ENCODE peak calls at places on chromosomes 12 and 14, in four cellular contexts. T is A549, M is K562, I is HepG2. Y is an unnamed sample.

GRCh38 chr12:85661461-85662208 is 174.6 kb downstream of the RASSF9 start:
- DNase-seq in T (no peak), M (no peak), I (no peak), Y (no peak)

GRCh38 chr12:99960312-99960711 is 24.4 kb downstream of the ANKS1B start:
- DNase-seq in T (no peak), M (no peak), I (no peak), Y (no peak)

GRCh38 chr14:83171761-83172160 is 1638.1 kb upstream of the SEL1L start:
- DNase-seq in T (no peak), M (no peak), I (no peak), Y (no peak)

GRCh38 chr14:67722293-67722692 is 20.6 kb downstream of the RDH12 start:
- DNase-seq in T (no peak), M (no peak), I (no peak), Y (no peak)

GRCh38 chr12:23043647-23044046 is 418.7 kb downstream of the ETNK1 start:
- DNase-seq in T (no peak), M (no peak), I (no peak), Y (no peak)

GRCh38 chr14:101665478-101666078 is 95.9 kb upstream of the PPP2R5C start:
- DNase-seq in T (peak; percentile 80), M (no peak), I (peak; percentile 32), Y (no peak)

GRCh38 chr14:36820111-36820709 is 158.6 kb downstream of the PAX9 start:
- DNase-seq in T (peak; percentile 3), M (no peak), I (no peak), Y (no peak)

GRCh38 chr12:123070267-123071081 is 80.4 kb downstream of the PITPNM2 start:
- DNase-seq in T (no peak), M (no peak), I (no peak), Y (no peak)

GRCh38 chr14:34059037-34059924 is 108.4 kb upstream of the EGLN3 start:
- DNase-seq in T (peak; percentile 66), M (peak; percentile 72), I (no peak), Y (no peak)

GRCh38 chr12:75724913-75725312 is 213.5 kb upstream of the KRR1 start:
- DNase-seq in T (peak; percentile 80), M (peak; percentile 50), I (peak; percentile 83), Y (no peak)

GRCh38 chr12:75933136-75933535 is 98.4 kb downstream of the PHLDA1 start:
- DNase-seq in T (peak; percentile 89), M (no peak), I (no peak), Y (no peak)

GRCh38 chr14:76780875-76781647 is 19.8 kb downstream of the VASH1 start:
- DNase-seq in T (no peak), M (no peak), I (no peak), Y (no peak)

GRCh38 chr14:88245321-88245720 is 77.7 kb downstream of the KCNK10 start:
- DNase-seq in T (no peak), M (no peak), I (no peak), Y (no peak)

GRCh38 chr12:52139579-52140062 is 52.2 kb downstream of the KRT80 start:
- DNase-seq in T (peak; percentile 68), M (peak; percentile 43), I (no peak), Y (no peak)

DNA sequence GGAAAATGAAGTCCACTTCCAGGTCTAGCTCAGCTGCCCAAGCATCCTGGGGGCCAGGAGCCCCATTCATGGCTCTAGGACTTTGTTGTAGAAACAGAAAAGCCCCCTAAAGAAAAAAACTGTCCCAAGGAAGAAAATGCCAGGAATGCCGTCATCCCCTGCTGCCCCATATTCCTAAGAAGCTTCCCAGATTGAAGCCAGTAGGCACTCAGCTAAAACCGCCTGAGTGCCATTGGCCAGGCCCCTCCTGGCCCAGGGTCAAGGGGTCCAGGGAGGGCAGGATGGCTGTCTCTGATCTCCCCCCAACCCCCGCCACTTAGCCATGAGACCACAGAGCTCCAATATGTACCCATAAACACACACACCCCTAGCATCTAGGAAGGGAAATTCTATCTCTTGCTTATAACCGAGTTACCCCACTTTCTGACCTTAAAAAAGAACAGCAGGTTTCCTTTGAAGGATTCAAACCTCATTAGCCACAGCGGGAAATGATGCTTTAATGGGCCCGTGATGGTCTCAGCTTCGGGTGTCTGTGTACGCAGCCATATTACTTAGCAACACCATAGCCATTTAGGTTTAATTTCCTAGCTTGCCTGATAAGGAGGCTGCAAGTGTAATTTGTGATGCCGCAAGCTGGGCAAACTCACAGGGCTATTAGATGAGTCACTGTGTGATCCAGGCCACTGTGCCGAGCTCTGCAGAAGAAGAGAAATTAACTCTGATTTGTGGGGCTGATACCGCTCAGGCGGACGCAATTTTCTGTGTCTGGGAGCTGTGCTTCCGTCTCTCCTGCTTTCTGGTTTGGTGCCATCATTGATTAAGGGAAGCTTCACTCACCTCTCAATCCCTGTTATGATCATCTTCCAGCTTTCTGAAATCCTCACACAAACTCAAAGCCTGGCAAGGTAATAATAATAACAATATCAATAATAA is 84.2 kb downstream of the GCH1 start:
- DNase-seq in T (no peak), M (peak; percentile 35), I (peak; percentile 18), Y (no peak)
- TF ChIP-seq BHLHE40 in T (no peak), M (no peak), I (no peak), Y (no peak)

DNA sequence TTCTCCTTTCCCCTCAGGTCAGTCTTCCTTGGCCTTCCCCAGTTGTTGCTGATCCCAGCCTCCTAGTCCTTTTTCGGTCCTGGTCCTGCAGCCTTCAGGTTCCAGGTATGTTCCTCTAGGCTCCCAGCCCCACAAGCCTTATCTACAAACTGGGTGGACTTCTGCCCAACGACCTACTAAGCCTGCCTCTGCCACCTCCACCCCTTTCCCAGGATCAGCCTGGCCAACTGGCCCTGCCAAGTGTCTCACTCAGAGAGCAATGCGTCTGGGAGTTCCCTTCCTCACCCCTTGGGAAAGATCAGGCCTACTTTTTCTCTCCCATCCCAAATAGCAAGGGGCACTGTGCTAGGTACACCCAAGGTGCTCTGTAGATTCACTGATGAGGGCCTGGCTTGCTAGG is at the start of gene SERPINA12:
- DNase-seq in T (no peak), M (no peak), I (no peak), Y (no peak)
- TF ChIP-seq MAX in T (no peak), M (no peak), I (no peak), Y (no peak)

GRCh38 chr14:60651051-60651935 is 2.0 kb upstream of the SIX1 start:
- DNase-seq in T (no peak), M (no peak), I (no peak), Y (no peak)
- TF ChIP-seq BHLHE40 in T (no peak), M (no peak), I (no peak), Y (no peak)

DNA sequence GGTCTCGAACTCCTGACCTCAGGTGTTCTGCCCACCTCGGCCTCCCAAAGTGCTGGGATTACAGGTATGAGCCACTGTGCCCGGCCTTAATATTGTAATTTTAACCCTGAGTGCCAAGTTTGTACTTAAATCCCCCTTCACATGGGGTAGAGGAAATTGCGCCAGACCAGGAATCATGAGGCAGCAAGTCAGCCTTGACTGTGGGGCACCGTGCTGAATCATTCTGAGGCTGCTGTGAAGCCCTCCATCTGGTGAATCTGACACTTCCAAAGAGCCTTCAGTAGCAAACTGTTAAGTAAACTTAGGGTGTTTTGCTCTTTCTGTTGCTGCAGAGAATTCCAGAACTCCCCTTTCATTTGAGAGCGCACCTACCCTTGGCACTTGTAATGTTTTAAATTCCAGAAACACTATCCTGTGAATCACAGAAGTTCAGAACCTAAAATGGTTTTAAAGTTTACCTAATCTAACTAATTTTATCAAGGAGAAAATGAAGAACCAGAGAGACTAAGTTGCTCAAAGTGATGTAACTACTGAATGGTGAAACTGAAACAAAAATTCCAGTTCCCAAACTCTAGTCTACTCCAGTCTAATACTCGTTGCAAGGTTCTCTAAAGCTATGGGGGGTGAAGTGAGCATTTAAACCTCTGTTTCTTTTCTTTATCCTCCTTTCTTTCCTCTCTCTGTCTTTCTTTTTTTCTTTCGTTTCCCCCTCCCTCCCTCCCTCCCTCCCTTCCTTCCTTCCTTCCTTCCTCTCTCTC is 7.5 kb downstream of the HEBP1 start:
- DNase-seq in T (peak; percentile 75), M (peak; percentile 17), I (peak; percentile 43), Y (no peak)
- TF ChIP-seq MAX in T (no peak), M (no peak), I (no peak), Y (no peak)

GRCh38 chr12:3326850-3327780 is 163.9 kb upstream of the PRMT8 start:
- DNase-seq in T (no peak), M (no peak), I (no peak), Y (no peak)
- TF ChIP-seq BHLHE40 in T (no peak), M (no peak), I (no peak), Y (no peak)

GRCh38 chr12:59040651-59041050 is 120.3 kb upstream of the LRIG3 start:
- DNase-seq in T (peak; percentile 33), M (no peak), I (no peak), Y (no peak)

GRCh38 chr12:59036341-59036740 is 116.0 kb upstream of the LRIG3 start:
- DNase-seq in T (no peak), M (no peak), I (no peak), Y (no peak)

GRCh38 chr12:59040043-59040442 is 119.7 kb upstream of the LRIG3 start:
- DNase-seq in T (no peak), M (no peak), I (no peak), Y (no peak)

GRCh38 chr12:59039005-59039404 is 118.7 kb upstream of the LRIG3 start:
- DNase-seq in T (no peak), M (no peak), I (no peak), Y (no peak)

DNA sequence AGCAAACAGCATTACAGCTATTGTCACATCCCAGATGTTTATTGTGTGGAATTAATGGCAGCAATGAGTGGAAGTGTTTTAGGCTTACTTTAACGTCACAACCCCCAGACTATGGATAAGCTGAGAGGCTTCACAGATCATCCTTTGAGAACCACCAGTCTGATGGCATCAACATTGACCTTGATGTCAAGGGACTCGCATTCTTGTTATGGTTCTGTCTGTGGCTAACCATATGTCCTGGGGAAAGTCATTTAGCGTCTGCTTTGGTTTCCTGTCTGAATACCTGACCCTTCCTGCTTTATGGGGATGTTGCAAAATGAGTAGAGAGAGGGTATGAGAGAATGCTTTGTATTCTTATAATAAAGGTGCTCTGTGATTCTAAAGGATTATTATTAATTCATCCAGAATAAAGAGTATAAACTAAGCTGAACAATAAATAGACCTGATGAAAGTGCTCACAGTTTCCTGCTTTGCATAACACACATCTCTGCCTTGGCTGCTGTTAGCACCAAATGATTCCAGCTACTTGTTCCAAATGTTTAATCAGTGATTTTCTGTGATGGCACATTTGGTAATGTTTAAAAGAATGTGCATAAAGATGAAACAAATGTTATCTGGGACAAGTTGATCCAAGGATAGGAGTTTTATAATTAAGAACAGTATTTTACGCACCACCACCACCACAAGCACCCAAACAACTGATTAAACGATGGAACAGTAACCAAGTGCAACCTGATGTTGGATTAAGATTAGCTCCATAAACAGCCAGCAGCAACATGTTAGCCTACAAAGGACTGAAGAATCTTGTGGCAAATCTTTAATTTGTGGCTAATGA is 116.9 kb upstream of the LRIG3 start:
- DNase-seq in T (no peak), M (no peak), I (no peak), Y (no peak)
- TF ChIP-seq MAX in T (no peak), M (no peak), I (no peak), Y (no peak)

DNA sequence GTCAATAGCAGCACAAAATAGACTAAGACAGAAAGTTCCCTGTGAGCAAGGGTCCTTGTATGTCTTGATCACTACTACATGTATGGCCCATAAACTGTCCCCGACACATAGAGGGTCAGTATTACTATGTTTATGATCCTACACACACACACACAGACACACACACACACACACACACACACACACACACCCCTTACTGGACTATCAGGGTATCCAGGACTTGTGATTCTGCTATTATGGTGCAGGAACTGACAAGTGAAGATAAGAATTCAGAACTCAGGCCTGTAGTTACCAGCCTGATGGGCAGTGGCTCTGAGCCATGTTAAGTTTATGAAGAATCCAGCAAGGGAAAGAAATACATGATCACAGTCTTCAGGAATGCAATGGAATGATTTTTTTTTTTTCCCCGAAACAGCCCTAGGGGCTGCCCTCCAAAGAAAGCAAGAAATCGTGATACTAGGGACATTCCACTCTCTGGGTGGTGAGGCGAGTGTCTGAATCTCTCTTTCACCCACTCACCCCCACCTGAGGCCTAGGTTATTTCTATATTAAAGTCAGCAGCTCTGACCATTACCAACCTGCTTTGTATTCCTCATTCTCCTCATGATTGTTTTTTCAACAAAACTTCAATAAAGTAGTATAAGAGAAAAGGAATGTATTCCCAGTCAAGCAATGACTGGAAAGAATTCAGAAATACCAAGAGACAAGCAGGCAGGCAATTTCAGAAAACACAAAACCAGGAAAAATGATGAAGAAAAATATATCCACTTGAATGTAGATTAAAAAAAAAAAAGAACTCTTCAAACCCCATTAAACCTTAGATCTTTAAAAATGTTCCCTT is 105.8 kb downstream of the AVPR1A start:
- DNase-seq in T (peak; percentile 26), M (peak; percentile 16), I (no peak), Y (no peak)
- TF ChIP-seq BHLHE40 in T (no peak), M (no peak), I (no peak), Y (no peak)